ENCODE peak calls at places on chromosomes 7 and 10, in four cellular contexts. K is sigmoid colon, H is endothelial cell of umbilical vein, G is A549. T is an unnamed sample. For H3K9me3, the result is how much of the 10 kb centered on the place peaks cover.

GRCh38 chr7:154827007-154827406 is 175.9 kb downstream of the PAXIP1 start:
- DNase-seq in K (no peak), H (no peak), G (no peak), T (no peak)

GRCh38 chr10:72164617-72165016 is 51.2 kb upstream of the ANAPC16 start:
- DNase-seq in K (no peak), H (no peak), G (no peak), T (no peak)

GRCh38 chr10:62243647-62243997 is 25.0 kb downstream of the RTKN2 start:
- DNase-seq in K (no peak), H (no peak), G (no peak), T (no peak)

GRCh38 chr10:101215397-101216206 is 13.7 kb downstream of the LBX1 start:
- DNase-seq in K (no peak), H (no peak), G (no peak), T (no peak)

GRCh38 chr10:92970301-92971070 is 90.1 kb upstream of the CYP26C1 start:
- DNase-seq in K (no peak), H (no peak), G (no peak), T (no peak)

GRCh38 chr7:43625453-43625852 is 42.5 kb downstream of the STK17A start:
- DNase-seq in K (no peak), H (no peak), G (no peak), T (no peak)

GRCh38 chr10:26391701-26392695 is 46.1 kb upstream of the APBB1IP start:
- DNase-seq in K (no peak), H (no peak), G (no peak), T (no peak)

GRCh38 chr10:43417950-43418768 is 9.2 kb upstream of the HNRNPF start:
- DNase-seq in K (no peak), H (peak), G (no peak), T (no peak)

GRCh38 chr10:121368347-121369025 is 229.8 kb downstream of the FGFR2 start:
- DNase-seq in K (no peak), H (no peak), G (no peak), T (no peak)

GRCh38 chr10:72694476-72695369 is 2.8 kb downstream of the MCU start:
- DNase-seq in K (no peak), H (peak), G (peak), T (no peak)

GRCh38 chr7:75920431-75921161 is 5.6 kb downstream of the POR start:
- DNase-seq in K (no peak), H (no peak), G (no peak), T (peak)

GRCh38 chr10:34094146-34094696 is 720.9 kb downstream of the PARD3 start:
- DNase-seq in K (no peak), H (no peak), G (no peak), T (no peak)

GRCh38 chr10:98338896-98339295 is 70.9 kb upstream of the LOXL4 start:
- DNase-seq in K (no peak), H (no peak), G (no peak), T (no peak)

GRCh38 chr10:98340261-98340675 is 72.3 kb upstream of the LOXL4 start:
- DNase-seq in K (no peak), H (no peak), G (no peak), T (no peak)

GRCh38 chr10:98338318-98338717 is 70.3 kb upstream of the LOXL4 start:
- DNase-seq in K (no peak), H (no peak), G (no peak), T (no peak)

GRCh38 chr10:98340946-98341345 is 73.0 kb upstream of the LOXL4 start:
- DNase-seq in K (no peak), H (no peak), G (no peak), T (peak)

DNA sequence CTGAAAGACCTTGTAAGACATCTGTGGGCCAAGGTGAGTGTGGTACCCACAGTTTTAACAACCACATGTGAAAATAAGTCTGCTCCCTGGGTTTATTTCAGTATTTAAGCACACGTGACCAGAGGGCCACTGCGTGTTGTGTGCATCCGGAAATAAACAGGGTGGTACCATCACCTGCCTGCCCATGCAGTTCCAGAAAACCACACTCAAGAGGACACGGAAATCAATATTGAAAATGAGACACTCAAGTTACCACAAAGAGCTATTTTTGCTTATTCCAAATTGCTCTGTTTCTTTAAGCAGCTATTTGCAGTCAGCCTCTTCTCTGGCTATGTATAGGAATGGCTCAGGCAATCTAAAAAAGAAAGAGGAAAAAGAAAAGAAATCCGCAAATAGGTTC is 71.8 kb upstream of the LOXL4 start:
- DNase-seq in K (no peak), H (no peak), G (no peak), T (no peak)
- H3K27ac ChIP-seq in K (no peak), H (no peak), G (no peak), T (no peak)

GRCh38 chr10:102643346-102644065 is 773 bp upstream of the TRIM8 start:
- DNase-seq in K (peak), H (peak), G (peak), T (peak)
- TF ChIP-seq POLR2A in K (peak), H (peak), G (no peak), T (peak)

GRCh38 chr7:112970771-112971170 is 115.9 kb downstream of the GPR85 start:
- DNase-seq in K (no peak), H (no peak), G (peak), T (no peak)

GRCh38 chr7:112965506-112965905 is 121.1 kb downstream of the GPR85 start:
- DNase-seq in K (no peak), H (no peak), G (no peak), T (no peak)

DNA sequence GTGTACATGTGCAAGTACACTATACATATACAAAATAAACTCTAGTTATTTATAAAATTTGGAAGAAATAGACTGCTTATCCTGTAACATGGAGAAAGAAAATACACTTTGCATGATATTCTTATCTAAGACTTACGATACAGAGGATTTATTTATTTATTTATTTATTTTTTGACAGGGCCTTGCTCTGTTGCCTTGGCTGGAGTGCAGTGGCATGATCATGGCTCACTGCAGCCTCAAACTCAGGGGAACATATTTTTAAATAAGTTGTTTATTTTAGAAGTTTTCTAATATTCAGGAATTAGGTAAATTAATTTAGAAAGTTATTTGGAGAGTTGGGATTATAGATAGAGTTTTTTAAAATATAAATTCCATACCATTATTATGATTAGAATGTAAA is 116.7 kb downstream of the GPR85 start:
- DNase-seq in K (no peak), H (no peak), G (no peak), T (no peak)
- H3K9me3 ChIP-seq in K (under half), H (under half), G (under half), T (under half)

GRCh38 chr10:75293456-75293840 is 57.7 kb upstream of the COMTD1 start:
- DNase-seq in K (no peak), H (no peak), G (no peak), T (no peak)
- H3K27ac ChIP-seq in K (peak), H (no peak), G (no peak), T (no peak)

GRCh38 chr7:157010588-157011332 is at the start of gene MNX1:
- DNase-seq in K (no peak), H (no peak), G (peak), T (peak)
- TF ChIP-seq POLR2A in K (no peak), H (no peak), G (peak), T (no peak)

GRCh38 chr10:10587744-10588393 is 429.8 kb upstream of the CELF2 start:
- DNase-seq in K (no peak), H (no peak), G (no peak), T (no peak)
- H3K9me3 ChIP-seq in K (under half), H (under half), G (under half), T (under half)

GRCh38 chr7:2148814-2149213 is 83.9 kb downstream of the MAD1L1 start:
- DNase-seq in K (no peak), H (no peak), G (no peak), T (no peak)

GRCh38 chr7:2146676-2147472 is 85.9 kb downstream of the MAD1L1 start:
- DNase-seq in K (no peak), H (no peak), G (no peak), T (no peak)

GRCh38 chr7:2145835-2146580 is 86.7 kb downstream of the MAD1L1 start:
- DNase-seq in K (no peak), H (no peak), G (no peak), T (no peak)

GRCh38 chr7:2149672-2150444 is 82.9 kb downstream of the MAD1L1 start:
- DNase-seq in K (no peak), H (no peak), G (no peak), T (no peak)

DNA sequence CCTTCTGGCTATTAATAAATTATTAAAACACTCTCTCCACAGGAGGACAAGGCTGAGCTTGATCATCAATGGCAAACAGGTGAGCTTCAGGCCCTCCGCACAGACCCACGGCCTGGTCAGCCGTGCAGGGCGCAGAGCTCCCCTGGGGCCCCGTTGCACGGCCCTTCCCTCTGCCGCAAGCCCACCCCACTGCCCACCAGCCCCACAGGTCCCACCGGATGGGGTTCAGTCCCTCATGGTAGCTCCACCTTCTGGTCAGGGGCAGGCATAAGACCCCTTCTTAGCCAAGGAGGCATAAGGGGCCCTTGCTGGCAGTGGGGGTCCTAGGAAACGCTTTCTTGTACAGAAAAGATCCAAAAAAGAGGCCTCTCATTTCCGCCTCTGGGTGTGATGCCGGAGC is 84.6 kb downstream of the MAD1L1 start:
- DNase-seq in K (no peak), H (no peak), G (no peak), T (no peak)
- H3K27ac ChIP-seq in K (no peak), H (no peak), G (no peak), T (no peak)

DNA sequence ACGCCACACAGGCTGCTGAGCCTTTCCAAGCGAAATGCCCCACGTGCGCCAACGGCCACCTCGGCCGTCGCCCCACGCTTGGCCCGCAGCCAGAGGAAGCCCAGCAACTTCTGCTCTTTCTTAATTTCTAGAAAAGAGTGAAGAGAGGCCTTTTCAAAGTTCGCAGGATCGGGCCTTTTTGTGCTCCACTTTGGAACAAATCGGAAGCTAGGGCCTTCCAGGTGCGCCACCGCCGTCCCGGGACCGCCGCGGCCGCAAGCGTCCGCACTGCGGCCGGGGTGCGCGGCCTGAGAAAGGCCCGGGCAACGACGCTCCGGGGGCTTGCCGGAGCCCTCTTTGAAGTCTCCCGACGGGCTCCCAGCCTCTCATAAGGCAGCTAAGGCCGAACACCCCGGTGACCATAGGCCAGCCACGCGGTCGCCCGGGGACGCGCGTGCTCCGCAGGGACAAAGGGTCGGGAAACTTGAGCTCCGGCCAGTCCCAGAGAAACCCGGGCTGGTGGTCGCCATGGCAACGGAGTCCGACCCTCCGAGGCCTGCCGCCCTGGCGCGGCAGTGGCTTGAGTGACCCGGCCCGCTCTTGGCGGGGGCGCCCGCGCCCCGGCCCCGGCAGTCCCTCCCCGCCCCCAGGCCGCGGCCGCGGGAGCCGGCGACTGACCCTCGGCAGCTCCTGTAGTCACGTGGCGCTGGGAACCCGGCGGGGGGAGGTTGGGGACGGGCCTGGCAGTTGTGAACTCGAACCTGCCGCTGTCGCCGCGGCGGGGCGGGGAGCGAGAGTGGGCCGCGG is at the start of gene REPIN1:
- DNase-seq in K (peak), H (peak), G (peak), T (peak)
- TF ChIP-seq POLR2A in K (peak), H (no peak), G (peak), T (peak)

GRCh38 chr10:133176546-133176945 is 16.5 kb downstream of the KNDC1 start:
- DNase-seq in K (peak), H (no peak), G (no peak), T (no peak)
- H3K9me3 ChIP-seq in K (under half), H (under half), G (under half), T (under half)

GRCh38 chr7:80900583-80901576 is 18.0 kb downstream of the SEMA3C start:
- DNase-seq in K (no peak), H (peak), G (no peak), T (no peak)
- H3K27ac ChIP-seq in K (peak), H (no peak), G (peak), T (no peak)